ENCODE peak calls at places on chromosomes 12 and 14, in six cellular contexts. N is neural progenitor cell; C is CD8-positive, alpha-beta T cell; B is cardiac muscle cell; U is HAP-1; E is BE2C. F is an unnamed sample.
A peak's percentile ranks its signal among the peaks of the same experiment; 100 is the strongest.

GRCh38 chr12:66751432-66752113 is 72.7 kb upstream of the GRIP1 start:
- DNase-seq in N (no peak), C (no peak), B (no peak), U (no peak), E (no peak), F (no peak)

GRCh38 chr12:5546616-5547015 is 114.7 kb downstream of the NTF3 start:
- DNase-seq in N (no peak), C (no peak), B (no peak), U (no peak), E (no peak), F (no peak)

GRCh38 chr12:131867891-131868675 is 26.3 kb upstream of the ULK1 start:
- DNase-seq in N (no peak), C (no peak), B (no peak), U (no peak), E (peak; percentile 6), F (no peak)

GRCh38 chr12:101767537-101767936 is 28.3 kb upstream of the SYCP3 start:
- DNase-seq in N (no peak), C (no peak), B (no peak), U (no peak), E (no peak), F (no peak)

GRCh38 chr12:68189766-68190700 is 30.5 kb upstream of the IFNG start:
- DNase-seq in N (no peak), C (no peak), B (no peak), U (no peak), E (no peak), F (no peak)

GRCh38 chr12:67599691-67600090 is 48.9 kb upstream of the DYRK2 start:
- DNase-seq in N (no peak), C (no peak), B (no peak), U (no peak), E (no peak), F (no peak)

GRCh38 chr14:75647650-75648049 is 13.0 kb downstream of the ERG28 start:
- DNase-seq in N (no peak), C (no peak), B (no peak), U (no peak), E (no peak), F (no peak)

GRCh38 chr14:54046250-54046649 is 89.6 kb upstream of the BMP4 start:
- DNase-seq in N (no peak), C (no peak), B (no peak), U (no peak), E (no peak), F (no peak)

GRCh38 chr12:102483466-102483865 is 3.1 kb upstream of the IGF1 start:
- DNase-seq in N (no peak), C (no peak), B (no peak), U (no peak), E (no peak), F (no peak)

GRCh38 chr12:43988838-43989560 is 153.1 kb downstream of the TMEM117 start:
- DNase-seq in N (no peak), C (no peak), B (no peak), U (no peak), E (no peak), F (no peak)

GRCh38 chr14:64891839-64892375 is 12.2 kb upstream of the SPTB start:
- DNase-seq in N (peak; percentile 82), C (no peak), B (peak; percentile 75), U (peak; percentile 55), E (peak; percentile 45), F (no peak)

DNA sequence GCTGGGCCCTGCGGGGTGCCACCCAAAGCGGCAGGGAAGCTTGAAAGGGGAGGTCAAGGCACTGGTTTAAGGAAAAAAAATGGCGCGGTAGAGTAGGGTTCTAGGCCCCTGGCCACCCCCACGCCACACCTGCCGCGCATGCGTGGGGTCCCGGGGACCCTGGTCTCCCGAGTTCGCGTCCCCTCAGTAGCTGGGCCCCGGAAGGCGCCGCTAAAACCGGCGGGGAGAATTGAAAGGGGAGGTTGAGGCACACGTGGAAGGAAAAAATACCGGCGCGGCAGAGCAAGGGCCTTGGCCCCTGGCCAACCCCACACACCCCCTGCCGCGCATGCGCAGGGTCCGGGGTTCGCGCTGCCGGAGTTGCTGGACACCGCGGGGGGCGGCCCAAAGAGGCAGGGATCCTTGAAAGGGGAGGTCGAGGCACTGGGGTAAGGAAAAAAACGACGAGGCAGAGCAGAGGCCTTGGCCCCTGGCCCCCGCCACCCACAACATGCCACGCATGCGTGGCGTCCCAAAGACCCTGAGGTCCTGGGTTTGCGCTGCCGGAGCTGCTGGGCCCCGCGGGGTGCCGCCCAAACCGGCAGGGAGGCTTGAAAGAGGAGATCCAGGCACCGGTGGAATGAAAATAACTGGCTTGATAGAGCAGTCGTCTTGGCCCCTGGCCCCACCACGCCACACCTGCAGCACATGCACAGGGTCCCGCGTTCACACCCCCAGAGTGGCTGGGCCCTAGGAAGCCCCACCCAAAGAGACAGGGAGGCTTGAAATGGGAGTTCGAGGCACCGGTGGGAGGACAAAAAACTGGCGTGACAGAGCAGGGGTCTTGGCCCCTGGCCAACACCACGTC is 314.5 kb downstream of the ALG10 start:
- DNase-seq in N (no peak), C (no peak), B (no peak), U (no peak), E (no peak), F (no peak)
- H3K9me3 ChIP-seq in N (no peaks in the 10 kb centered on the region), C (no peaks in the 10 kb centered on the region), B (no peaks in the 10 kb centered on the region), U (no peaks in the 10 kb centered on the region), E (no peaks in the 10 kb centered on the region), F (peaks cover 68% of the 10 kb centered on the region)

GRCh38 chr14:106843951-106844483 is 1317.6 kb downstream of the TMEM121 start:
- DNase-seq in N (no peak), C (peak; percentile 7), B (no peak), U (no peak), E (no peak), F (no peak)

GRCh38 chr14:106842687-106843086 is 1316.3 kb downstream of the TMEM121 start:
- DNase-seq in N (no peak), C (no peak), B (no peak), U (no peak), E (peak; percentile 23), F (no peak)

GRCh38 chr14:106841701-106842100 is 1315.3 kb downstream of the TMEM121 start:
- DNase-seq in N (no peak), C (no peak), B (no peak), U (no peak), E (no peak), F (no peak)

GRCh38 chr14:106844608-106845285 is 1318.4 kb downstream of the TMEM121 start:
- DNase-seq in N (no peak), C (peak; percentile 59), B (no peak), U (no peak), E (peak; percentile 22), F (no peak)

GRCh38 chr14:106843376-106843775 is 1317.0 kb downstream of the TMEM121 start:
- DNase-seq in N (no peak), C (no peak), B (no peak), U (no peak), E (no peak), F (no peak)
- H3K9me3 ChIP-seq in N (peaks cover 21% of the 10 kb centered on the region), C (no peaks in the 10 kb centered on the region), B (peaks cover 3% of the 10 kb centered on the region), U (no peaks in the 10 kb centered on the region), E (no peaks in the 10 kb centered on the region), F (no peaks in the 10 kb centered on the region)

DNA sequence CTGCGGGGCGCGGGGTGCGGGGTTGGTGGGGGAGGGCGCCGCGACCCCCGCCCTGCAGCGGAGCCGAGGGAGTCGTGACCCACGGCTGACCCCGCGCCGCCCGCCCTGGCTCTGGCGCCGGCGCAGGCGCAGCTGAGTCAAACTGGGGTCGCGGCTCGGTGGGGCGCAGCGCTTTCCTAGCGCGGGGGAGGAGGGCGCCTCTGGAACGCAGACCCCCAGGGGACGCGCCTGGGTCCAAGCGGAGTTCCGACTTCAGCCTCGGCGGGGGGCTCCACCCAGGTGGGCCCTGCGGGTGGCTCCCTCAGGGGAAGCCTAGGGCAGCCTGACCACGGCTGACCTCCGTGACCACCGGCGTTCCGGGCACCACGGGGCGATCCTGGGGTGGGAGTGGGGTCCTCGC is 467 bp upstream of the ANHX start:
- DNase-seq in N (no peak), C (no peak), B (no peak), U (no peak), E (no peak), F (no peak)
- H3K9me3 ChIP-seq in N (peaks cover 8% of the 10 kb centered on the region), C (no peaks in the 10 kb centered on the region), B (no peaks in the 10 kb centered on the region), U (no peaks in the 10 kb centered on the region), E (no peaks in the 10 kb centered on the region), F (no peaks in the 10 kb centered on the region)

DNA sequence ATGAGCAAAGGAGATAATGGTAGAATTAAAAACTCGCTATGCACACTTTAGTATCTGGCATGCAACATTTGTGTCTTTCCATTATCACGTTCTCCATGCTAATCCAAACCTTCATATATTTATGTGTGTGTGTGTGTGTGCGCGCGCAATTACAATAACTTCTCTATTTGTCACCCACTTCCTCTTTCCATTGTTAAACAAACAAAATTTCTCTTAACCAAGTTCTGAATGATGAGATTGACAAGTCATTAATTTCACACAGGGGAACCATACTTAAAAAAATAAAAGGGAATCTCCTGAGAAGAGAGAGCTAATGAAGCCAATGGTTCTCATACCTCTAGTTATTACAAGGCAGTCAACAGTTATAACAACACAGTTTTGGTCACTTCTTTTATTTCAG is 575.9 kb upstream of the MDGA2 start:
- DNase-seq in N (no peak), C (no peak), B (no peak), U (no peak), E (no peak), F (no peak)
- H3K9me3 ChIP-seq in N (no peaks in the 10 kb centered on the region), C (no peaks in the 10 kb centered on the region), B (no peaks in the 10 kb centered on the region), U (no peaks in the 10 kb centered on the region), E (no peaks in the 10 kb centered on the region), F (no peaks in the 10 kb centered on the region)

GRCh38 chr14:99231181-99231849 is 40.7 kb downstream of the BCL11B start:
- DNase-seq in N (peak; percentile 50), C (no peak), B (no peak), U (no peak), E (no peak), F (no peak)

GRCh38 chr14:99231850-99232401 is 40.1 kb downstream of the BCL11B start:
- DNase-seq in N (peak; percentile 85), C (no peak), B (peak; percentile 86), U (no peak), E (no peak), F (no peak)

GRCh38 chr14:99234366-99234765 is 37.6 kb downstream of the BCL11B start:
- DNase-seq in N (no peak), C (no peak), B (no peak), U (no peak), E (no peak), F (no peak)

GRCh38 chr14:99233222-99234035 is 38.6 kb downstream of the BCL11B start:
- DNase-seq in N (no peak), C (no peak), B (no peak), U (no peak), E (no peak), F (no peak)

DNA sequence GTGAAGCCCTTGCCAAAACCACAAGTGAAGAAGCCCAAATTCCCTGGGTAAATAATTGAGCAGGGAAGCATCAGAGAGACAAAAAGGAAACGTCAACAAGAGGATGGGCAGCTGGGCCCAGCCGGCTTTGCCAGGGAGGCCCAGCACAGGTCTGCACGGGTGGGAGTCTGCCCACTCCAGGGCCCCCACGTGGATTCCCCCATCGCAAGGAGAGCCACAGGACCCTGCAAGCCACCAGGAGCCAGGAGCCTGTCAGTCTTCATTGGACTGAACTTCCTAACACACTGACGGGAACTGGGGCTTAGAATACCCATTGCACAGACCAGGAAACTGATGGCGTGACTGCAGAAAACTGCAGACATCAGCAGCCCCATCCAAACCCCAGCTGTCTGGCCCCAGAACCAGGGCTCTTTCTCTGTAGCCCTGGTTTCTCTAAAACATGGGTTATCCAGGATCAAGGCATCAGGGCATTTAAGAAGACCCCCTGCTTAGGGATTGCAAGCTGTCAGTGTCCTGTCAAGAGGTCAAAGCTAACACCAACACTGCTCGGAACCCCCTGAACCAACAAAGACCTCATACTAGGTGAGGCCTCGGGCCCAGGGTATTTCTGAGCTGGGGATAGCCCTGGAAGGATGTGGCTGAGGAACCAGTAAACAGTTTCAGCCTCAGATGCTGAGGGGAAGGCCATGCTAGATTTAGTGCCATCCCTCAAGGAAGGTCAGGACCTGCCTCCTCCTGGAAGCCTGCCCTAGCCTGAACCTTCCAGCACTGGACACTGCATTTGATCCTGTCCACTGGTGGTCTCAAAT is 39.4 kb downstream of the BCL11B start:
- DNase-seq in N (no peak), C (no peak), B (no peak), U (no peak), E (no peak), F (no peak)
- H3K9me3 ChIP-seq in N (no peaks in the 10 kb centered on the region), C (no peaks in the 10 kb centered on the region), B (no peaks in the 10 kb centered on the region), U (no peaks in the 10 kb centered on the region), E (no peaks in the 10 kb centered on the region), F (no peaks in the 10 kb centered on the region)